ENCODE peak calls at places on chromosomes 6 and 20, in eight cellular contexts. O is tibial artery, B is PC-9, T is GM23338, Z is stomach, G is heart right ventricle, C is foreskin keratinocyte, R is vagina. P is an unnamed sample.

GRCh38 chr6:168122011-168122410 is 43.0 kb upstream of the FRMD1 start:
- DNase-seq in T (no peak), O (no peak), C (no peak), Z (no peak), R (no peak), B (no peak), G (no peak), P (no peak)

GRCh38 chr6:2857185-2857579 is 15.5 kb upstream of the SERPINB1 start:
- DNase-seq in G (no peak), Z (no peak), R (no peak), B (no peak), T (no peak), O (no peak), C (no peak), P (no peak)

GRCh38 chr20:61480158-61480825 is 228.2 kb downstream of the CDH4 start:
- DNase-seq in G (no peak), C (no peak), T (peak; percentile 43), B (no peak), Z (no peak), R (no peak), O (no peak), P (no peak)

GRCh38 chr6:18307006-18307405 is 42.7 kb upstream of the DEK start:
- DNase-seq in Z (no peak), T (peak; percentile 71), C (peak; percentile 86), B (peak; percentile 72), R (no peak), G (no peak), O (no peak), P (peak; percentile 51)

GRCh38 chr6:34526992-34527728 is 29.0 kb downstream of the SPDEF start:
- DNase-seq in C (peak; percentile 46), Z (peak; percentile 98), R (no peak), B (peak; percentile 75), G (peak; percentile 97), T (peak; percentile 97), O (peak; percentile 93), P (peak; percentile 95)

GRCh38 chr6:82363368-82364086 is at the start of gene TPBG:
- DNase-seq in R (no peak), O (peak; percentile 46), G (peak; percentile 42), T (peak; percentile 96), C (peak; percentile 80), B (peak; percentile 46), Z (peak; percentile 58), P (peak; percentile 79)

GRCh38 chr6:139605350-139605749 is 230.9 kb upstream of the CITED2 start:
- DNase-seq in R (no peak), Z (no peak), T (no peak), O (peak; percentile 34), G (no peak), B (peak; percentile 15), C (peak; percentile 15), P (no peak)

GRCh38 chr6:128482642-128483041 is 37.8 kb downstream of the PTPRK start:
- DNase-seq in T (peak; percentile 36), Z (no peak), R (no peak), C (no peak), B (no peak), G (no peak), O (no peak), P (no peak)

GRCh38 chr20:1569417-1569861 is 11.9 kb upstream of the SIRPD start:
- DNase-seq in R (no peak), C (peak; percentile 85), B (peak; percentile 97), T (no peak), G (no peak), O (no peak), Z (peak; percentile 27), P (peak; percentile 92)

GRCh38 chr6:139133272-139133671 is 1.6 kb upstream of the HECA start:
- DNase-seq in B (no peak), T (no peak), Z (no peak), G (no peak), R (no peak), O (no peak), C (no peak), P (no peak)

GRCh38 chr6:17497701-17498100 is 102.4 kb upstream of the FAM8A1 start:
- DNase-seq in C (no peak), T (no peak), Z (no peak), G (no peak), O (no peak), R (no peak), B (no peak), P (no peak)

GRCh38 chr20:31587545-31588389 is 17.3 kb upstream of the ID1 start:
- DNase-seq in G (peak; percentile 78), O (no peak), T (peak; percentile 76), R (no peak), C (no peak), Z (peak; percentile 57), B (no peak), P (no peak)

GRCh38 chr20:24018796-24019195 is 30.2 kb upstream of the GGTLC1 start:
- DNase-seq in C (peak; percentile 25), G (no peak), O (no peak), Z (no peak), T (no peak), B (peak; percentile 63), R (no peak), P (peak; percentile 39)

GRCh38 chr20:33450867-33451266 is 7.3 kb upstream of the SNTA1 start:
- DNase-seq in B (peak; percentile 81), R (no peak), T (no peak), C (no peak), O (no peak), G (no peak), Z (no peak), P (peak; percentile 48)

GRCh38 chr20:35515341-35515740 is 14.1 kb downstream of the C20orf173 start:
- DNase-seq in Z (no peak), B (no peak), G (no peak), R (no peak), C (no peak), T (no peak), O (no peak), P (no peak)

GRCh38 chr6:29762781-29763214 is 39.6 kb downstream of the HLA-F start:
- DNase-seq in R (peak; percentile 87), O (no peak), B (no peak), Z (no peak), T (no peak), G (no peak), C (no peak), P (no peak)

GRCh38 chr20:54284928-54285704 is 77.2 kb downstream of the PFDN4 start:
- DNase-seq in R (no peak), Z (no peak), T (no peak), C (peak; percentile 30), O (no peak), G (no peak), B (no peak), P (peak; percentile 41)

GRCh38 chr6:113558966-113559365 is 298.2 kb upstream of the MARCKS start:
- DNase-seq in G (no peak), C (peak; percentile 15), O (no peak), T (no peak), Z (no peak), R (no peak), B (peak; percentile 77), P (no peak)

GRCh38 chr20:12358655-12359009 is 440.9 kb downstream of the BTBD3 start:
- DNase-seq in O (no peak), R (no peak), T (no peak), G (no peak), Z (no peak), B (no peak), C (no peak), P (no peak)
- TF ChIP-seq CTCF in O (no peak), R (no peak), T (no peak), G (no peak), Z (no peak), B (no peak), C (peak; percentile 19), P (no peak)

GRCh38 chr6:73421534-73421933 is 26.9 kb downstream of the DDX43 start:
- DNase-seq in Z (no peak), T (no peak), B (no peak), C (no peak), G (no peak), O (no peak), R (no peak), P (no peak)
- H3K27ac ChIP-seq in Z (no peak overlapping the region), T (no peak overlapping the region), B (no peak overlapping the region), C (no peak overlapping the region), G (no peak overlapping the region), O (no peak overlapping the region), R (no peak overlapping the region), P (no peak overlapping the region)

DNA sequence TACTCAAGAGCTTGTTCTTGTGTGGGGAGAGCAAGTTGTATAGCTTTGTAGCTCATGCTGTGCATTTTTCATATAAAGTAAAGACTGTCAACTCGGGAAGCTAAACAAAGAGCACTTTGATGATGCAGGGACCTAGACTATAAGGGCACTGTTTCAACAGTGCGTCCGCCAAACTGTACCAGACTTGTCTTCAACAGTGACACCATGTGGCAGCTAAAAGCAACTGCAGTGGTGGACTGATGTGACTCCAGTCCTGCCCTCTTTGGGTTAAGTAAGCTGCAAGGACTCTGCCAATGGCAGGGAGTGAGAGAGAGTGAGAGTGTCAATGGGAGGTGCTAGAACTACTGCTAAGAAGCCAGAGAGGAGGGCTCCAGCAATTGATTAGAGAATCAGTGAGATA is 48.1 kb upstream of the MC3R start:
- DNase-seq in G (no peak), O (no peak), Z (no peak), R (no peak), T (peak; percentile 1), B (no peak), C (no peak), P (no peak)
- TF ChIP-seq CTCF in G (no peak), O (no peak), Z (no peak), R (no peak), T (peak; percentile 21), B (peak; percentile 65), C (peak; percentile 53), P (peak; percentile 32)

GRCh38 chr6:136039185-136039584 is 187.7 kb downstream of the PDE7B start:
- DNase-seq in C (no peak), O (no peak), T (no peak), G (no peak), Z (no peak), R (no peak), B (no peak), P (no peak)
- H3K27ac ChIP-seq in C (no peak overlapping the region), O (no peak overlapping the region), T (no peak overlapping the region), G (peak overlapping the region; percentile 83), Z (peak overlapping the region; percentile 68), R (peak overlapping the region; percentile 81), B (no peak overlapping the region), P (no peak overlapping the region)